ENCODE peak calls at places on chromosomes 1 and 21, in four cellular contexts. F, C, K and W are unnamed samples.

GRCh38 chr1:159008744-159009188 is 941 bp upstream of the IFI16 start:
- DNase-seq in F (no peak), C (no peak), K (no peak), W (no peak)

GRCh38 chr1:6638226-6638625 is 13.6 kb downstream of the THAP3 start:
- DNase-seq in F (no peak), C (no peak), K (peak; percentile 66), W (no peak)

GRCh38 chr1:112790920-112791722 is 76.0 kb upstream of the PPM1J start:
- DNase-seq in F (no peak), C (no peak), K (no peak), W (no peak)

GRCh38 chr1:68745006-68745405 is 248.1 kb upstream of the DEPDC1 start:
- DNase-seq in F (no peak), C (no peak), K (no peak), W (no peak)

GRCh38 chr1:205451202-205451601 is 4.6 kb downstream of the BLACAT1 start:
- DNase-seq in F (no peak), C (peak; percentile 12), K (no peak), W (no peak)

GRCh38 chr1:54984126-54984842 is 3.9 kb downstream of the TMEM61 start:
- DNase-seq in F (peak; percentile 36), C (no peak), K (no peak), W (no peak)

GRCh38 chr1:115419571-115419970 is 81.5 kb upstream of the NGF start:
- DNase-seq in F (no peak), C (no peak), K (no peak), W (no peak)

GRCh38 chr21:42971897-42972275 is 2.5 kb upstream of the PKNOX1 start:
- DNase-seq in F (peak; percentile 61), C (no peak), K (no peak), W (no peak)

GRCh38 chr1:153945795-153946621 is 510 bp downstream of the DENND4B start:
- DNase-seq in F (peak; percentile 97), C (peak; percentile 64), K (peak; percentile 78), W (no peak)

GRCh38 chr1:63817152-63817667 is 43.4 kb downstream of the ROR1 start:
- DNase-seq in F (no peak), C (no peak), K (peak; percentile 66), W (peak; percentile 69)

GRCh38 chr21:43733529-43734071 is 14.7 kb downstream of the PDXK start:
- DNase-seq in F (peak; percentile 73), C (no peak), K (no peak), W (no peak)

GRCh38 chr1:201945863-201946223 is 505 bp downstream of the LMOD1 start:
- DNase-seq in F (no peak), C (no peak), K (no peak), W (no peak)

GRCh38 chr1:201944002-201944401 is 2.3 kb downstream of the LMOD1 start:
- DNase-seq in F (no peak), C (no peak), K (no peak), W (no peak)

GRCh38 chr1:201946224-201946908 is at the start of gene LMOD1:
- DNase-seq in F (peak; percentile 85), C (peak; percentile 79), K (peak; percentile 88), W (no peak)

GRCh38 chr1:201945157-201945556 is 1.2 kb downstream of the LMOD1 start:
- DNase-seq in F (no peak), C (no peak), K (no peak), W (no peak)

GRCh38 chr1:201944639-201945038 is 1.7 kb downstream of the LMOD1 start:
- DNase-seq in F (no peak), C (no peak), K (no peak), W (no peak)
- H3K4me3 ChIP-seq in F (peak overlapping the region; percentile 55), C (no peak overlapping the region), K (no peak overlapping the region), W (no peak overlapping the region)

GRCh38 chr1:243710467-243710866 is 139.6 kb downstream of the AKT3 start:
- DNase-seq in F (no peak), C (no peak), K (no peak), W (no peak)
- H3K4me3 ChIP-seq in F (no peak overlapping the region), C (no peak overlapping the region), K (no peak overlapping the region), W (no peak overlapping the region)

GRCh38 chr1:50978852-50979781 is 9.1 kb downstream of the CDKN2C start:
- DNase-seq in F (no peak), C (no peak), K (no peak), W (no peak)
- H3K4me3 ChIP-seq in F (peak overlapping the region; percentile 72), C (peak overlapping the region; percentile 63), K (no peak overlapping the region), W (no peak overlapping the region)

GRCh38 chr1:46489638-46490602 is at the start of gene DMBX1:
- DNase-seq in F (peak; percentile 77), C (peak; percentile 66), K (no peak), W (peak; percentile 22)

GRCh38 chr1:46487818-46488218 is 1.8 kb upstream of the DMBX1 start:
- DNase-seq in F (no peak), C (no peak), K (peak; percentile 25), W (no peak)

GRCh38 chr1:46488343-46489168 is 1.1 kb upstream of the DMBX1 start:
- DNase-seq in F (no peak), C (no peak), K (peak; percentile 14), W (no peak)

GRCh38 chr1:46490603-46491499 is 1.2 kb downstream of the DMBX1 start:
- DNase-seq in F (no peak), C (no peak), K (peak; percentile 1), W (no peak)

GRCh38 chr1:46489169-46489637 is 433 bp upstream of the DMBX1 start:
- DNase-seq in F (no peak), C (no peak), K (no peak), W (no peak)
- H3K4me3 ChIP-seq in F (peak overlapping the region; percentile 38), C (peak overlapping the region; percentile 69), K (no peak overlapping the region), W (peak overlapping the region; percentile 67)

DNA sequence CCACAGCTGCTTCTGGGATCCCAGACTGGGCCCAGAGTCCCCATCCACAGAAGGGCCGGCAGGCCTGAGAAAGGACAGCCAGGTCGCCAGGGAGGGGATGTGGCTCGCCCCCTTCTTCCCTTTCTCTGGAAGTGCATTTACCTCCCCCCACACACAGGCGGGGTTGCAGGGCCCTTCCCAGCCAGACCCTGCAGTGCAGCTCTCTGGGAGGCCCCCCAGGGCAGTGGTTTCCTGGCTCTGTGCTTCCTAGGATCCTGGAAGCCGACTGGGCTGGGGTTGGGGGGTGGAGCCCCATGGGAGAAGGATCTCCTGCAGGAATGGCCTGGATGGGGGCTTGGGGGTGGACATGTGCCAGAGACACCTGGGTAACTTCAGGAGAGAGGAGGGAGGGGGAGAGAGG is 4.2 kb upstream of the COL6A1 start:
- DNase-seq in F (no peak), C (no peak), K (no peak), W (no peak)
- H3K4me3 ChIP-seq in F (no peak overlapping the region), C (no peak overlapping the region), K (no peak overlapping the region), W (no peak overlapping the region)